ENCODE peak calls at places on chromosomes 11 and 22, in six cellular contexts. One of them, this sample, is unnamed.

GRCh38 chr11:124481365-124482323 is 36.1 kb upstream of the OR8B8 start:
- DNase-seq in Calu3: no peak
- DNase-seq in kidney: no peak
- DNase-seq in A549: peak; percentile 23
- DNase-seq in GM10248: peak; percentile 8
- DNase-seq in A673: peak; percentile 96
- DNase-seq in this sample: no peak

GRCh38 chr11:16184588-16184987 is 171.8 kb downstream of the SOX6 start:
- DNase-seq in Calu3: peak; percentile 38
- DNase-seq in kidney: no peak
- DNase-seq in A549: peak; percentile 86
- DNase-seq in GM10248: no peak
- DNase-seq in A673: peak; percentile 25
- DNase-seq in this sample: no peak

GRCh38 chr22:25741692-25742626 is at the start of gene MYO18B:
- DNase-seq in Calu3: no peak
- DNase-seq in kidney: no peak
- DNase-seq in A549: no peak
- DNase-seq in GM10248: no peak
- DNase-seq in A673: no peak
- DNase-seq in this sample: no peak

GRCh38 chr22:33274214-33274828 is 216.1 kb upstream of the SYN3 start:
- DNase-seq in Calu3: peak; percentile 34
- DNase-seq in kidney: no peak
- DNase-seq in A549: peak; percentile 22
- DNase-seq in GM10248: peak; percentile 47
- DNase-seq in A673: peak; percentile 24
- DNase-seq in this sample: no peak

GRCh38 chr22:28978158-28978557 is 83.5 kb downstream of the C22orf31 start:
- DNase-seq in Calu3: peak; percentile 41
- DNase-seq in kidney: no peak
- DNase-seq in A549: no peak
- DNase-seq in GM10248: no peak
- DNase-seq in A673: no peak
- DNase-seq in this sample: no peak

GRCh38 chr22:48923909-48924475 is 903.7 kb downstream of the BRD1 start:
- DNase-seq in Calu3: no peak
- DNase-seq in kidney: no peak
- DNase-seq in A549: no peak
- DNase-seq in GM10248: no peak
- DNase-seq in A673: no peak
- DNase-seq in this sample: no peak

GRCh38 chr11:64760759-64761417 is 1.1 kb upstream of the PYGM start:
- DNase-seq in Calu3: no peak
- DNase-seq in kidney: peak; percentile 9
- DNase-seq in A549: no peak
- DNase-seq in GM10248: peak; percentile 8
- DNase-seq in A673: no peak
- DNase-seq in this sample: no peak

GRCh38 chr22:34111210-34111824 is 191.0 kb upstream of the LARGE1 start:
- DNase-seq in Calu3: peak; percentile 6
- DNase-seq in kidney: no peak
- DNase-seq in A549: peak; percentile 22
- DNase-seq in GM10248: peak; percentile 36
- DNase-seq in A673: peak; percentile 2
- DNase-seq in this sample: no peak

GRCh38 chr22:21726650-21727049 is 8.9 kb downstream of the YPEL1 start:
- DNase-seq in Calu3: no peak
- DNase-seq in kidney: no peak
- DNase-seq in A549: peak; percentile 48
- DNase-seq in GM10248: peak; percentile 75
- DNase-seq in A673: peak; percentile 53
- DNase-seq in this sample: no peak

DNA sequence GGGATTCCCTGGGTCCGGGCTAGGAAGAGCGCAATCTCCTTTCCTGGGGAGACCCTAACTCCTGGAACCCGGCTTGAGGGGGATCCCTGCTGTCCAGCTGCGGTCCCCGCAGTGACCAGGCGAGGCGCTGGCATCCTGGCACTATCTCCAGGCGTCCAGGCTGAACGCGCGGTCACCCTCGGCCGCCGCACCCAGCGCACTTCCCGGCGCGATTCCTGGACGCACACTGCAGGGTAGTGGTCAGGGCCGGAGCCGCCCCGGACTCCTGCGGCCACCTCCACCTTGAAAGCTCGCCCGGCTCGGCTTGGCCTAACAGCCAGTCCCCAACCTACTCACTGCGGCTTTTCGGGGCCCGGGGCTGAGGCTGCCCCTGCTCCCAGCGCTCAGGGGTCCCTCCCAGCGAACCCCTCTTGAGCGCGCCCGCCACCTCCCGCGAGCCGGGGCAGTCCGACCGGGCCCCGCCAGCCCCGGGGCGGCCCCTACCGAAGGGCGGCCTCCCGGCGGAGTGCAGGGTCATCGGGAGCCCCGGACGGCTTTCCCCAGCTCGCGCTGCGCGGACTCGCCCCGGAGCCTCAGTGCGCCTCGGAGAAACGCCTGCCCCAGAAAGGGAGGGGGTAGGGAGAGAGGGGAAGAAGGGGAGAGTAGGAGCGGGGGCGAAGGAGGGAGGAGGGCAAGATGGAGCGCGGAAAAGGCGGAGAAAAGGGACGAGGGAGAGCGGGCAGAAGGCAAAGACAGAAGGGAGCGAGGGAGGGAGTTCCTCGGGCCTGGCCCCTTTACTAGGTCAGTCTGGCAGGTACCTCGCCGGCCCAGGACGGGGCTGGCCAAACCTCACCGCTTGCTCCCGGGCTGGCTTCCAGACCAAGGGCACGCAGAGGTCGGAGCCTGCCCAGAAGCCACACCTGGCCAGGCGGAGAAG is 1.0 kb downstream of the POU2AF3 start:
- DNase-seq in Calu3: peak; percentile 76
- DNase-seq in kidney: peak; percentile 90
- DNase-seq in A549: peak; percentile 60
- DNase-seq in GM10248: peak; percentile 63
- DNase-seq in A673: peak; percentile 59
- DNase-seq in this sample: no peak
- TF ChIP-seq CTCF in Calu3: peak; percentile 54
- TF ChIP-seq CTCF in kidney: peak; percentile 55
- TF ChIP-seq CTCF in A549: peak; percentile 37
- TF ChIP-seq CTCF in GM10248: peak; percentile 54
- TF ChIP-seq CTCF in A673: peak; percentile 66
- TF ChIP-seq CTCF in this sample: peak; percentile 82

GRCh38 chr11:1389103-1389931 is 417 bp upstream of the BRSK2 start:
- DNase-seq in Calu3: peak; percentile 96
- DNase-seq in kidney: peak; percentile 99
- DNase-seq in A549: peak; percentile 96
- DNase-seq in GM10248: peak; percentile 91
- DNase-seq in A673: peak; percentile 96
- DNase-seq in this sample: no peak
- TF ChIP-seq CTCF in Calu3: no peak
- TF ChIP-seq CTCF in kidney: no peak
- TF ChIP-seq CTCF in A549: peak; percentile 31
- TF ChIP-seq CTCF in GM10248: peak; percentile 21
- TF ChIP-seq CTCF in A673: no peak
- TF ChIP-seq CTCF in this sample: peak; percentile 48

GRCh38 chr11:87038235-87038960 is 664 bp downstream of the TMEM135 start:
- DNase-seq in Calu3: no peak
- DNase-seq in kidney: no peak
- DNase-seq in A549: no peak
- DNase-seq in GM10248: peak; percentile 20
- DNase-seq in A673: no peak
- DNase-seq in this sample: no peak

GRCh38 chr11:87039371-87039770 is 1.6 kb downstream of the TMEM135 start:
- DNase-seq in Calu3: no peak
- DNase-seq in kidney: no peak
- DNase-seq in A549: no peak
- DNase-seq in GM10248: no peak
- DNase-seq in A673: no peak
- DNase-seq in this sample: no peak

GRCh38 chr11:87035976-87036583 is 1.7 kb upstream of the TMEM135 start:
- DNase-seq in Calu3: no peak
- DNase-seq in kidney: no peak
- DNase-seq in A549: no peak
- DNase-seq in GM10248: no peak
- DNase-seq in A673: no peak
- DNase-seq in this sample: no peak

GRCh38 chr11:87036756-87037449 is 831 bp upstream of the TMEM135 start:
- DNase-seq in Calu3: no peak
- DNase-seq in kidney: no peak
- DNase-seq in A549: peak; percentile 32
- DNase-seq in GM10248: peak; percentile 19
- DNase-seq in A673: no peak
- DNase-seq in this sample: no peak

DNA sequence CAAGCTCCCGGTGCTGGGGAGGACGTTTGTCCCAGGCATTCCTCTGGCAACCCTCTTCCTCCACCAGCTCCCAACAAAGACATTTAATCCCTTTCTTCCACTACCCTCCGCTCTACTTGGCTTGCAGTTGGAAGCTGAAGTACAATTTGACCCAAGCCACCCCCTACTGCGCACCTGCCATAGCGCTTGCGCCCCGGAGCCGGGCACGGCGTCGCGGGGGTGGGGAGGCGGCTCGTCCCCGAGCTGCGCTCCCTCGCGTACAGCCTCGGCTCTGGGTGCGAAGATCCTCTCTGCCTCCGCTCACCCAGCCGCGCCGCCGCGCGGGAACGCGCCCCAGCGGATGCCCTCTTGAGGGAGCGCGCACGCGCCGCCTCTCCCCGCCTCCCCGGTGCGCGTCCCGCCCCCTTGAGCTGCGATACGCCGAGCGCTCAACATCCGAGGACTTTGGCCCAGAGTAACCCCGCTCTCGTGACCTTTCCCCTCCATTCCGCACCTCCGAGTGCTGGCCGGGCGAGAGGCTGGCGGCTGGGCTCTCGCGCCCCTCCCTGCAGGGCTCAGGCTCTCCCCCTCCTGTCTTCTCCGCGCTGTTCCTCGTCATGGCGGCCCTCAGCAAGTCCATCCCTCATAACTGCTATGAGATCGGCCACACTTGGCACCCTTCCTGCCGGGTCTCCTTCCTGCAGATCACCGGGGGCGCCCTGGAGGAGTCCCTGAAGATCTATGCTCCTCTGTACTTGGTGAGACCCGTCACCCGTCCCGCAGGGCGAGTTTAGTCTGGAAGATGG is at the start of gene TMEM135:
- DNase-seq in Calu3: peak; percentile 91
- DNase-seq in kidney: peak; percentile 96
- DNase-seq in A549: peak; percentile 95
- DNase-seq in GM10248: peak; percentile 97
- DNase-seq in A673: peak; percentile 97
- DNase-seq in this sample: peak; percentile 94
- TF ChIP-seq CTCF in Calu3: no peak
- TF ChIP-seq CTCF in kidney: no peak
- TF ChIP-seq CTCF in A549: no peak
- TF ChIP-seq CTCF in GM10248: no peak
- TF ChIP-seq CTCF in A673: no peak
- TF ChIP-seq CTCF in this sample: peak; percentile 35

GRCh38 chr22:37768273-37768672 is 39.5 kb upstream of the GCAT start:
- DNase-seq in Calu3: no peak
- DNase-seq in kidney: no peak
- DNase-seq in A549: no peak
- DNase-seq in GM10248: no peak
- DNase-seq in A673: no peak
- DNase-seq in this sample: no peak
- TF ChIP-seq CTCF in Calu3: peak; percentile 29
- TF ChIP-seq CTCF in kidney: no peak
- TF ChIP-seq CTCF in A549: no peak
- TF ChIP-seq CTCF in GM10248: no peak
- TF ChIP-seq CTCF in A673: peak; percentile 37
- TF ChIP-seq CTCF in this sample: peak; percentile 45

DNA sequence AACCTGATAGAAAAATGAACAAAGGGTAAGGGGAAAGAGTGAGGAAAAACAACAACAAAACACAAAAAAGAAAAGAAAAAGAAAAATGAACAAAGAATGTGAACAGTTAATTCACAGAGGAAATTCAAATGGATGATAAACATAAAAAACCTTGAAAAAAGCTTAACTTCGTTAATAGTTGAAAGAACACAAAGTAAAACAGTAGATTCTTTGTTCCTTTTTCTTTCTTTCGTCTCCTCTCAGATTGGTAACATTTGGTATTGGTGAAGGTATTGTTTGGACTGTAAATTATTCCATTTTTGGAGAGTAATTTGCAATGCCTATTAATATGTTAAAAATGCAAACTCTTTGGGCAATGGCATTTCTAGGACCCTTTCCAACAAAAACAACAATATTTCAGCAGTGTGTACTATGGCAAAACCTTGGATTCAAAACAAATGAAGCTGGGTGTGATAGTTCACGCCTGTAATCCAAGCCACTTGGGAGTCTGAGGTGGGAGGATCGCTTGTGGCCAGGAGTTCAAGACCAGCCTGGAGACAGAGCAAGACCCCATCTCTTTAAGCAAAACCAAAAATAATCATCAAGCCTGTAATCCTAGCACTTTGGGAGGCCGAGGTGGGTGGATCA is 3.3 kb upstream of the BACE1 start:
- DNase-seq in Calu3: no peak
- DNase-seq in kidney: no peak
- DNase-seq in A549: no peak
- DNase-seq in GM10248: no peak
- DNase-seq in A673: no peak
- DNase-seq in this sample: no peak
- TF ChIP-seq CTCF in Calu3: no peak
- TF ChIP-seq CTCF in kidney: no peak
- TF ChIP-seq CTCF in A549: no peak
- TF ChIP-seq CTCF in GM10248: no peak
- TF ChIP-seq CTCF in A673: no peak
- TF ChIP-seq CTCF in this sample: no peak

DNA sequence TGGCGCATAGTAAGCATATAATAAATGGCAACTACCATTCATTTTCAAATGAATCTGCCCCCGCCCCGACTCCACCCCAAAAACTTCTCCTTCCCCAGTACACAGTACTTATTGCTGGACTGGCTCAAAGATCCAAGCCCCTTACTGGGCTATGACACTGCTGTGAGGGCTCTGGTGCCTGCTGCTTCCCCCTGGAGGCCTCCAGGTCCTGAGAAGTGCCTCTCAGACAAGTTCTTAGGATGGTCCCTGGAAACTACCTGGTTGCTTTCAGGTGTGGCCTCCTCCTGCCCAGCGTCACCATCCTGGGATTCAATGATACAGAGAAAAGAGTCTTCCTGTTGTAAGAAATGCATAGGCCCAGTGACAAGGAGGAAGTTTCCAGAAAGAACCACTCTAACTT is 190.5 kb upstream of the NTM start:
- DNase-seq in Calu3: no peak
- DNase-seq in kidney: no peak
- DNase-seq in A549: no peak
- DNase-seq in GM10248: no peak
- DNase-seq in A673: no peak
- DNase-seq in this sample: no peak
- TF ChIP-seq CTCF in Calu3: no peak
- TF ChIP-seq CTCF in kidney: no peak
- TF ChIP-seq CTCF in A549: no peak
- TF ChIP-seq CTCF in GM10248: no peak
- TF ChIP-seq CTCF in A673: no peak
- TF ChIP-seq CTCF in this sample: no peak

DNA sequence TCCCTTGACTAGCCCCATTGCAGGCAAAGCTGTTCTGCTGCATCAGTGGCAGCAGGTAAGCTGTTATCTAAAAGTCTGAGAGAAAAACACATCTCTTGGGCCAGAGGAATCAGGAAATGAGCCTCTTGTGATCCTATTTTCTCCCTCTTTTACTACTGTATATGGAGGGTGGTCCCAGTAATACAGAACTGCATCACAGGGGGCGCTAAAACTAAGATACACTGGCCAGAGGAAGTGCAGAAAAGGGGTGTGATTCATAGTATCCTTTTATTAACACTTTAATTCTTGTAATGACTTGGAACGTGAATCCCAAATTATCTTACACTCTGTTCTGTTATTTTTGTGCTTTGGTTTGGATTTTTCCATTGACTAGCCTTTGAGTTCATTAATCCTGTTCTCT is 8.8 kb upstream of the MED17 start:
- DNase-seq in Calu3: peak; percentile 11
- DNase-seq in kidney: no peak
- DNase-seq in A549: peak; percentile 4
- DNase-seq in GM10248: no peak
- DNase-seq in A673: peak; percentile 54
- DNase-seq in this sample: no peak
- TF ChIP-seq CTCF in Calu3: no peak
- TF ChIP-seq CTCF in kidney: no peak
- TF ChIP-seq CTCF in A549: no peak
- TF ChIP-seq CTCF in GM10248: no peak
- TF ChIP-seq CTCF in A673: peak; percentile 61
- TF ChIP-seq CTCF in this sample: peak; percentile 56

This sample was measured in chondrocyte.